ENCODE peak calls at places on chromosomes 16 and 17, in nine cellular contexts. Q, U, I, V, O, K, Z, X and C are unnamed samples. For H3K36me3, the result is how much of the 10 kb centered on the place peaks cover.

GRCh38 chr16:17828012-17828411 is 357.3 kb upstream of the XYLT1 start:
- DNase-seq in V (no peak), O (no peak), K (peak), Q (no peak), I (no peak), U (no peak), Z (no peak), X (no peak), C (no peak)

GRCh38 chr17:10162034-10162433 is 36.4 kb downstream of the GAS7 start:
- DNase-seq in O (no peak), Q (no peak), Z (no peak), K (no peak), X (no peak), I (no peak), V (no peak), U (no peak), C (no peak)

GRCh38 chr17:76009969-76010661 is 9.5 kb downstream of the CDK3 start:
- DNase-seq in K (no peak), V (peak), I (no peak), Q (no peak), Z (no peak), U (no peak), X (no peak), O (no peak), C (no peak)

GRCh38 chr16:2159052-2159838 is 3.7 kb downstream of the TRAF7 start:
- DNase-seq in K (peak), O (peak), V (no peak), U (no peak), X (no peak), Q (no peak), Z (no peak), I (peak), C (no peak)

GRCh38 chr17:27846042-27846655 is 45.8 kb upstream of the NOS2 start:
- DNase-seq in Z (no peak), K (no peak), U (no peak), Q (no peak), X (peak), O (no peak), I (no peak), V (no peak), C (no peak)

GRCh38 chr16:19523184-19523558 is 571 bp upstream of the CCP110 start:
- DNase-seq in X (no peak), Z (no peak), Q (no peak), O (no peak), V (no peak), U (no peak), I (no peak), K (no peak), C (no peak)

GRCh38 chr17:50263293-50264262 is 10.7 kb upstream of the TMEM92 start:
- DNase-seq in K (no peak), V (peak), Z (no peak), X (no peak), O (no peak), I (peak), Q (no peak), U (no peak), C (no peak)

GRCh38 chr17:41678907-41679739 is 9.6 kb upstream of the EIF1 start:
- DNase-seq in V (no peak), Q (no peak), Z (peak), I (no peak), U (peak), K (no peak), O (no peak), X (peak), C (peak)

GRCh38 chr16:12801511-12802042 is 2.1 kb downstream of the CPPED1 start:
- DNase-seq in Z (no peak), U (peak), Q (no peak), X (no peak), V (no peak), K (peak), I (no peak), O (no peak), C (no peak)

GRCh38 chr16:58495861-58496331 is 4.0 kb upstream of the NDRG4 start:
- DNase-seq in U (no peak), V (no peak), K (no peak), I (no peak), O (no peak), Q (no peak), Z (no peak), X (no peak), C (no peak)

GRCh38 chr16:54493076-54493475 is 206.5 kb upstream of the IRX3 start:
- DNase-seq in O (no peak), I (no peak), V (no peak), K (no peak), X (no peak), U (no peak), Q (no peak), Z (no peak), C (peak)

GRCh38 chr17:32943647-32944191 is 15.8 kb downstream of the TMEM98 start:
- DNase-seq in Z (no peak), U (no peak), V (no peak), I (no peak), K (peak), O (no peak), Q (peak), X (no peak), C (peak)

DNA sequence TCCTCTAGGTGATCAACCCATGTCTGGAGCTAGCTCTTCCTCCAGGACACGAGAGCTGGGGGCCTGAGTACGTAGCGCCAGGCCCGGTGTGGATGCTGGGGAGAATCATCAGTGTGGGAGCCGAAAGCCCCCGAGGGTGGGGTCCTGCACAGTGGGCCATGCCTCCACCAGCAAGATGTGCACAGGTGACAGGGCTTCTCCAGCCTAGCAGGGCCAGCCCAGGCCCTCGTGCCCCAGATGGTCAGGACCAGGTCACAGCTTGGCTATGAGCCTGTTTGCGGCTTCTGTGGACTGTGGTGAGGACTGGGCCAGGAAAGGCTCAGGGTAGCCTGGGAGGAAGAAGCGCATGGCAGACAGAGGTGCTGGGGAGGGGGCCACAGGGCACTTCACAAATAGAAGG is 7.8 kb downstream of the MPG start:
- DNase-seq in Z (no peak), V (no peak), I (no peak), O (no peak), K (no peak), U (no peak), X (no peak), Q (no peak), C (no peak)
- H3K36me3 ChIP-seq in Z (under half), V (under half), I (half or more), O (half or more), K (half or more), U (half or more), X (under half), Q (under half), C (under half)

GRCh38 chr17:39714234-39714633 is 14.4 kb downstream of the ERBB2 start:
- DNase-seq in U (no peak), V (no peak), K (no peak), O (no peak), X (no peak), Z (no peak), Q (no peak), I (no peak), C (no peak)

GRCh38 chr17:39709319-39709997 is 9.6 kb downstream of the ERBB2 start:
- DNase-seq in O (no peak), U (no peak), I (no peak), Q (no peak), Z (no peak), X (no peak), V (no peak), K (no peak), C (no peak)

GRCh38 chr17:39715375-39716072 is 14.8 kb downstream of the MIEN1 start:
- DNase-seq in U (no peak), X (no peak), O (no peak), I (no peak), K (no peak), V (no peak), Q (no peak), Z (no peak), C (no peak)

GRCh38 chr17:39709998-39710964 is 10.4 kb downstream of the ERBB2 start:
- DNase-seq in K (no peak), V (no peak), U (no peak), O (no peak), Z (no peak), Q (no peak), I (no peak), X (no peak), C (no peak)

DNA sequence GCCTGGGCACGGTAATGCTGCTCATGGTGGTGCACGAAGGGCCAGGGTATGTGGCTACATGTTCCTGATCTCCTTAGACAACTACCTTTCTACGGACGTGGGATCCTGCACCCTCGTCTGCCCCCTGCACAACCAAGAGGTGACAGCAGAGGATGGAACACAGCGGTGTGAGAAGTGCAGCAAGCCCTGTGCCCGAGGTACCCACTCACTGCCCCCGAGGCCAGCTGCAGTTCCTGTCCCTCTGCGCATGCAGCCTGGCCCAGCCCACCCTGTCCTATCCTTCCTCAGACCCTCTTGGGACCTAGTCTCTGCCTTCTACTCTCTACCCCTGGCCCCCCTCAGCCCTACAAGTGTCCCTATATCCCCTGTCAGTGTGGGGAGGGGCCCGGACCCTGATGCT is 12.0 kb downstream of the ERBB2 start:
- DNase-seq in O (no peak), Q (no peak), U (no peak), V (no peak), X (no peak), K (no peak), Z (no peak), I (no peak), C (no peak)
- H3K36me3 ChIP-seq in O (half or more), Q (under half), U (under half), V (half or more), X (under half), K (under half), Z (under half), I (half or more), C (under half)

DNA sequence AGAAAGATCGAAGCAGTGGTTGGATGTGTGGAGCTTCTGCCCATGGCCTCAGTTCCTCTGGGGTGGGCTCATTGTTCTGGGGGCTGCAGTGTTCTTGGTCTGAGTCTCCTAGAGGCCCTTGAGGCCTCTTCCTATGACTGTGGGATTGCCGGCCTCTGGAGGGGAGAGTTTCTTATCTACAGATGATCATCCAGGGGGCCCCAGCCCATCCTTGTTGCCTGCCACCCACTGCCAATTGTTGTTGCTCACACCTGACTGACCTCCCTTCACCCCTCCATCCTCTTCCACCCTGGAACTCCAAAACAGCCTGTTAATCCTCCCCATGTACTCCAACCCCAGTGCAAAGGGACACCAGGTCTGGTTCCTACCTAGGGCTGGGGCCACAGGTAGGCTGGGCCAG is 5.9 kb downstream of the B3GNT9 start:
- DNase-seq in Z (no peak), Q (no peak), V (no peak), O (no peak), K (no peak), U (no peak), X (no peak), I (no peak), C (no peak)
- H3K36me3 ChIP-seq in Z (under half), Q (under half), V (half or more), O (half or more), K (half or more), U (half or more), X (under half), I (half or more), C (under half)

GRCh38 chr17:62671553-62671952 is 44.1 kb downstream of the MRC2 start:
- DNase-seq in U (no peak), X (no peak), Z (no peak), Q (no peak), K (no peak), I (no peak), O (no peak), V (peak), C (peak)
- H3K36me3 ChIP-seq in U (under half), X (under half), Z (under half), Q (under half), K (half or more), I (under half), O (under half), V (under half), C (under half)